ENCODE peak calls at places on chromosomes 12 and 14, in ten cellular contexts. Q, P, J, B, G, O, V, D, F and L are unnamed samples.
A peak's percentile ranks its signal among the peaks of the same experiment; 100 is the strongest.

GRCh38 chr12:93065896-93066295 is 136.8 kb upstream of the EEA1 start:
- ATAC-seq in Q (no peak), P (no peak), J (no peak), B (no peak), G (no peak), O (no peak), V (no peak), D (no peak), F (no peak), L (no peak)

GRCh38 chr12:54045868-54046529 is 7.6 kb upstream of the HOXC4 start:
- ATAC-seq in Q (no peak), P (no peak), J (no peak), B (no peak), G (no peak), O (no peak), V (no peak), D (no peak), F (no peak), L (no peak)

GRCh38 chr14:104673481-104673880 is 15.9 kb upstream of the INF2 start:
- ATAC-seq in Q (no peak), P (no peak), J (no peak), B (no peak), G (no peak), O (no peak), V (no peak), D (no peak), F (no peak), L (no peak)

GRCh38 chr14:95488376-95489162 is 27.9 kb downstream of the SYNE3 start:
- ATAC-seq in Q (no peak), P (peak; percentile 71), J (no peak), B (peak; percentile 30), G (no peak), O (no peak), V (no peak), D (no peak), F (no peak), L (peak; percentile 14)

GRCh38 chr12:115306380-115306779 is 622.4 kb upstream of the TBX3 start:
- ATAC-seq in Q (no peak), P (no peak), J (no peak), B (no peak), G (no peak), O (no peak), V (no peak), D (no peak), F (no peak), L (no peak)

GRCh38 chr12:28937196-28937595 is 211.9 kb upstream of the FAR2 start:
- ATAC-seq in Q (peak; percentile 67), P (no peak), J (peak; percentile 58), B (no peak), G (no peak), O (no peak), V (no peak), D (no peak), F (no peak), L (no peak)

GRCh38 chr14:81478446-81478845 is 55.2 kb downstream of the SEL1L start:
- ATAC-seq in Q (no peak), P (peak; percentile 63), J (no peak), B (no peak), G (no peak), O (no peak), V (no peak), D (no peak), F (peak; percentile 33), L (no peak)

GRCh38 chr14:74846168-74846567 is 29.8 kb downstream of the PROX2 start:
- ATAC-seq in Q (no peak), P (no peak), J (no peak), B (no peak), G (peak; percentile 68), O (no peak), V (no peak), D (no peak), F (no peak), L (no peak)

GRCh38 chr12:6863033-6863432 is 4.3 kb upstream of the TPI1 start:
- ATAC-seq in Q (no peak), P (no peak), J (no peak), B (no peak), G (no peak), O (no peak), V (no peak), D (no peak), F (no peak), L (no peak)

GRCh38 chr14:87999282-87999681 is 5.7 kb upstream of the GPR65 start:
- ATAC-seq in Q (no peak), P (peak; percentile 41), J (no peak), B (no peak), G (peak; percentile 68), O (no peak), V (no peak), D (no peak), F (no peak), L (no peak)

GRCh38 chr12:29582156-29582555 is 84.7 kb upstream of the OVCH1 start:
- ATAC-seq in Q (no peak), P (peak; percentile 42), J (peak; percentile 29), B (no peak), G (no peak), O (no peak), V (no peak), D (no peak), F (no peak), L (peak; percentile 39)

GRCh38 chr14:52069617-52070431 is 965 bp upstream of the NID2 start:
- ATAC-seq in Q (no peak), P (peak; percentile 39), J (no peak), B (no peak), G (peak; percentile 40), O (no peak), V (no peak), D (no peak), F (peak; percentile 31), L (peak; percentile 52)

GRCh38 chr12:120261951-120262851 is 3.3 kb downstream of the PXN start:
- ATAC-seq in Q (peak; percentile 83), P (peak; percentile 39), J (peak; percentile 60), B (peak; percentile 25), G (no peak), O (peak; percentile 47), V (no peak), D (peak; percentile 67), F (no peak), L (no peak)
- H3K4me1 ChIP-seq in Q (peaks cover 31% of the 10 kb centered on the region), P (peaks cover 73% of the 10 kb centered on the region), J (peaks cover 61% of the 10 kb centered on the region), B (peaks cover 68% of the 10 kb centered on the region), G (peaks cover 81% of the 10 kb centered on the region), O (peaks cover 72% of the 10 kb centered on the region), V (peaks cover 78% of the 10 kb centered on the region), D (peaks cover 83% of the 10 kb centered on the region), F (peaks cover 63% of the 10 kb centered on the region), L (peaks cover 43% of the 10 kb centered on the region)

DNA sequence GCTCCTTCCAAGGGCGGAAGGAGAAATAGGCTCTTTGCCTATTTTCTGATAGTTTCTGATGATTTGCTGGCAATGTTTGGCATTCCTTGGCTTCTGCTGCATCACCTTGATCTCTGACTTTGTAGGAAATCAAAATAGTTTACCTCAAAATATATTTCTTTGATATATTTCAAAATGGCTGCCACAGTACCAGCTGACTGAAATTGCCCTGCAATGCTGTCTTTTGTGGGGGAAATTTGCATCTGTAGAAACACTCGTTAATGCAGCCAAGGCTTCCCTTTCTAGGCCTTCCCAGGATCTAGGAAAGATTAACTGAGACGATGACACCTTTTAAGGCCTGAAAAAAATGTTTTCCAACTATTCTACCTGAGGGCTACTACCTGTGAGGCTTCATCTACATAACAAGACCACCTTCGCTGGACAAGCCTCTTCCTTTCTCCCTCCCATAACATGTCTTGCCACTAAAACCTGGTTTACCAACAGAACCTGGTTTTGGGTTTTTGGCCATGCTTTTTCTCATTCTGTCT is 212.8 kb upstream of the SSTR1 start:
- ATAC-seq in Q (no peak), P (no peak), J (no peak), B (no peak), G (no peak), O (no peak), V (no peak), D (no peak), F (no peak), L (no peak)
- H3K4me1 ChIP-seq in Q (no peaks in the 10 kb centered on the region), P (no peaks in the 10 kb centered on the region), J (no peaks in the 10 kb centered on the region), B (no peaks in the 10 kb centered on the region), G (no peaks in the 10 kb centered on the region), O (no peaks in the 10 kb centered on the region), V (no peaks in the 10 kb centered on the region), D (no peaks in the 10 kb centered on the region), F (no peaks in the 10 kb centered on the region), L (no peaks in the 10 kb centered on the region)

DNA sequence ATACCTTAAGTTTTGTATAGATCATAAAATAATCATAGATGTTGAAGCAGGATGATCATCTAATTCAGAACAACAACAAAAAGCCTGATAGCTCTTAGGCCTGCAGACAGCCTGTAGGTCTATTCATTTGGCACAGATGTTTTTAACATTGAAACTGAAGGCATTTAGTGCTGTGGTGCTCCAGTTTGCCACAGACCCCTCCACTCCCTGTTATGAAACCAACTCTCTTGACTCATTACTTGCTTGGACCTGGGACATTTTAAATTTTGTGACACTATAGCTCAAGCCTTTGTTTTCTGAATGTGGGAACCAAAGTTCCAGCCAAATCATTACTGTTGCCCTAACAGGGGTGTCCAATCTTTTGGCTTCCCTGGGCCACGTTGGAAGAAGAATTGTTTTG is 9.1 kb downstream of the PRKCH start:
- ATAC-seq in Q (no peak), P (no peak), J (no peak), B (no peak), G (no peak), O (no peak), V (peak; percentile 31), D (no peak), F (no peak), L (no peak)
- H3K4me1 ChIP-seq in Q (no peaks in the 10 kb centered on the region), P (peaks cover 56% of the 10 kb centered on the region), J (no peaks in the 10 kb centered on the region), B (peaks cover 20% of the 10 kb centered on the region), G (peaks cover 31% of the 10 kb centered on the region), O (peaks cover 87% of the 10 kb centered on the region), V (peaks cover 95% of the 10 kb centered on the region), D (peaks cover 14% of the 10 kb centered on the region), F (peaks cover 8% of the 10 kb centered on the region), L (no peaks in the 10 kb centered on the region)

GRCh38 chr14:54651649-54652048 is 84.7 kb downstream of the SAMD4A start:
- ATAC-seq in Q (peak; percentile 16), P (no peak), J (peak; percentile 3), B (no peak), G (peak; percentile 20), O (no peak), V (no peak), D (peak; percentile 33), F (no peak), L (no peak)

GRCh38 chr14:54652890-54653201 is 85.9 kb downstream of the SAMD4A start:
- ATAC-seq in Q (no peak), P (peak; percentile 21), J (no peak), B (no peak), G (no peak), O (no peak), V (no peak), D (no peak), F (no peak), L (peak; percentile 7)

GRCh38 chr14:54652188-54652889 is 85.4 kb downstream of the SAMD4A start:
- ATAC-seq in Q (peak; percentile 96), P (peak; percentile 92), J (peak; percentile 97), B (peak; percentile 90), G (peak; percentile 92), O (no peak), V (no peak), D (peak; percentile 95), F (peak; percentile 95), L (peak; percentile 94)

GRCh38 chr14:54653764-54654469 is 87.0 kb downstream of the SAMD4A start:
- ATAC-seq in Q (no peak), P (peak; percentile 72), J (peak; percentile 12), B (peak; percentile 66), G (peak; percentile 3), O (no peak), V (no peak), D (peak; percentile 39), F (peak; percentile 33), L (peak; percentile 48)

DNA sequence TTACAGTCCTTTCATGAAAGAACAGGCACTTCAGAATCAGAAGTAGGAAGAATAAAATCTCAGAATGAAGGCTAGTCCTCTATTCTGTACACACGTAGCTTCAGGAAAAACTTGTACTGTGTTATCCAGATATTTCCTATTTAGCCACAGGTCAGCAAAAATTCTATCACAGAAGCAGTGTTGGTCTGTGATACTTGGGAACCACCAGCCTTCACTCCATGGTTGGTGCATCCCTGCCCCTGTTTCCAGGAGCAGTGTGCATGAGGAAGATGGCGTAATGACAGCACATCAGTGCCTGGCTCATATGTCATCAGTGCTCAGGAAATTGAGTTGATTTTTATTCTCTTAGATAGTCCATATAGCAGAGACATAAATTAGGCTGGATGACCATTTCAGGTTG is 87.7 kb downstream of the SAMD4A start:
- ATAC-seq in Q (no peak), P (no peak), J (no peak), B (no peak), G (no peak), O (no peak), V (no peak), D (no peak), F (no peak), L (no peak)
- H3K4me1 ChIP-seq in Q (peaks cover 49% of the 10 kb centered on the region), P (peaks cover 83% of the 10 kb centered on the region), J (peaks cover 69% of the 10 kb centered on the region), B (peaks cover 47% of the 10 kb centered on the region), G (peaks cover 45% of the 10 kb centered on the region), O (no peaks in the 10 kb centered on the region), V (no peaks in the 10 kb centered on the region), D (peaks cover 55% of the 10 kb centered on the region), F (no peaks in the 10 kb centered on the region), L (peaks cover 19% of the 10 kb centered on the region)